ENCODE peak calls at places on chromosomes 13 and 19, in six cellular contexts. L is mammary epithelial cell; D is mucosa of gallbladder; C is NCI-H1048; F is fibroblast of lung; I is CD8-positive, alpha-beta T cell. Q is an unnamed sample.

GRCh38 chr13:113974304-113975281 is 717 bp upstream of the C13orf46 start:
- DNase-seq in L (no peak), D (no peak), C (no peak), F (no peak), I (no peak), Q (no peak)

GRCh38 chr13:114111577-114111976 is 20.8 kb downstream of the RASA3 start:
- DNase-seq in L (no peak), D (no peak), C (no peak), F (peak; percentile 91), I (no peak), Q (no peak)

GRCh38 chr13:45078003-45078402 is 42.3 kb upstream of the GTF2F2 start:
- DNase-seq in L (no peak), D (no peak), C (no peak), F (no peak), I (no peak), Q (no peak)

GRCh38 chr19:35459414-35460082 is 11.5 kb downstream of the FFAR2 start:
- DNase-seq in L (no peak), D (peak; percentile 43), C (no peak), F (peak; percentile 87), I (no peak), Q (no peak)

GRCh38 chr13:75550159-75550567 is 572 bp downstream of the UCHL3 start:
- DNase-seq in L (peak; percentile 85), D (no peak), C (no peak), F (peak; percentile 57), I (no peak), Q (peak; percentile 83)

GRCh38 chr13:64505511-64505910 is 2724.6 kb downstream of the PCDH9 start:
- DNase-seq in L (peak; percentile 55), D (no peak), C (no peak), F (peak; percentile 58), I (no peak), Q (peak; percentile 72)

GRCh38 chr19:6062274-6062673 is 48.0 kb downstream of the RFX2 start:
- DNase-seq in L (no peak), D (peak; percentile 57), C (no peak), F (no peak), I (peak; percentile 39), Q (peak; percentile 40)

GRCh38 chr13:87344176-87344575 is 327.0 kb upstream of the SLITRK5 start:
- DNase-seq in L (no peak), D (no peak), C (no peak), F (no peak), I (no peak), Q (peak; percentile 25)

GRCh38 chr13:84641491-84641890 is 759.2 kb upstream of the SLITRK1 start:
- DNase-seq in L (peak; percentile 32), D (no peak), C (no peak), F (peak; percentile 12), I (no peak), Q (peak; percentile 85)

GRCh38 chr19:35106291-35106583 is 9.4 kb upstream of the FXYD3 start:
- DNase-seq in L (no peak), D (no peak), C (no peak), F (no peak), I (no peak), Q (no peak)

GRCh38 chr13:49935171-49936084 is 712 bp downstream of the SPRYD7 start:
- DNase-seq in L (peak; percentile 79), D (peak; percentile 29), C (no peak), F (peak; percentile 51), I (peak; percentile 23), Q (peak; percentile 57)